ENCODE peak calls at places on chromosome 10, in five cellular contexts. X, D, V, T and N are unnamed samples.

GRCh38 chr10:116796910-116797513 is 52.3 kb upstream of the ENO4 start:
- DNase-seq in X (peak), D (peak), V (peak), T (peak), N (peak)

GRCh38 chr10:3622845-3623621 is 162.0 kb downstream of the KLF6 start:
- DNase-seq in X (peak), D (no peak), V (no peak), T (no peak), N (no peak)

GRCh38 chr10:105952153-105952552 is 1212.4 kb downstream of the SORCS1 start:
- DNase-seq in X (no peak), D (no peak), V (no peak), T (peak), N (no peak)

GRCh38 chr10:121594076-121594475 is 4.2 kb downstream of the FGFR2 start:
- DNase-seq in X (no peak), D (no peak), V (no peak), T (no peak), N (no peak)

GRCh38 chr10:16867556-16867955 is 50.3 kb upstream of the RSU1 start:
- DNase-seq in X (peak), D (no peak), V (no peak), T (peak), N (no peak)

GRCh38 chr10:44306147-44306710 is 78.7 kb downstream of the CXCL12 start:
- DNase-seq in X (peak), D (no peak), V (no peak), T (peak), N (no peak)

GRCh38 chr10:8873310-8873709 is 818.8 kb downstream of the GATA3 start:
- DNase-seq in X (peak), D (no peak), V (no peak), T (no peak), N (no peak)

GRCh38 chr10:79472951-79473350 is 27.5 kb upstream of the ZCCHC24 start:
- DNase-seq in X (no peak), D (no peak), V (no peak), T (peak), N (no peak)

GRCh38 chr10:98400482-98400881 is 14.5 kb downstream of the PYROXD2 start:
- DNase-seq in X (no peak), D (no peak), V (no peak), T (no peak), N (no peak)

GRCh38 chr10:69813632-69814031 is 11.9 kb downstream of the COL13A1 start:
- DNase-seq in X (no peak), D (no peak), V (no peak), T (no peak), N (no peak)

GRCh38 chr10:1168763-1169162 is 112.6 kb downstream of the WDR37 start:
- DNase-seq in X (no peak), D (no peak), V (no peak), T (no peak), N (no peak)

GRCh38 chr10:34861293-34862004 is 46.4 kb upstream of the PARD3 start:
- DNase-seq in X (no peak), D (peak), V (no peak), T (no peak), N (no peak)

GRCh38 chr10:131961777-131962450 is 19.8 kb downstream of the BNIP3 start:
- DNase-seq in X (peak), D (peak), V (no peak), T (peak), N (no peak)

GRCh38 chr10:121710207-121710606 is 112.0 kb upstream of the FGFR2 start:
- DNase-seq in X (no peak), D (no peak), V (no peak), T (no peak), N (no peak)

GRCh38 chr10:81534991-81535390 is 340.0 kb upstream of the NRG3 start:
- DNase-seq in X (no peak), D (no peak), V (no peak), T (no peak), N (no peak)

GRCh38 chr10:103859161-103860141 is 4.1 kb upstream of the SH3PXD2A start:
- DNase-seq in X (peak), D (peak), V (peak), T (peak), N (no peak)

GRCh38 chr10:48454302-48455054 is 148.0 kb downstream of the MAPK8 start:
- DNase-seq in X (no peak), D (no peak), V (no peak), T (no peak), N (peak)

GRCh38 chr10:104300736-104301292 is 31.8 kb downstream of the GSTO2 start:
- DNase-seq in X (peak), D (peak), V (no peak), T (peak), N (peak)

GRCh38 chr10:49666685-49667084 is 12.8 kb upstream of the C10orf53 start:
- DNase-seq in X (no peak), D (no peak), V (no peak), T (no peak), N (peak)

GRCh38 chr10:79137826-79138225 is 69.1 kb downstream of the ZMIZ1 start:
- DNase-seq in X (peak), D (no peak), V (no peak), T (no peak), N (no peak)

GRCh38 chr10:63627376-63627775 is 106.2 kb downstream of the REEP3 start:
- DNase-seq in X (no peak), D (no peak), V (no peak), T (peak), N (no peak)

GRCh38 chr10:1440897-1441296 is 296.4 kb downstream of the ADARB2 start:
- DNase-seq in X (no peak), D (no peak), V (no peak), T (no peak), N (peak)

GRCh38 chr10:49605177-49605938 is 4.8 kb upstream of the SLC18A3 start:
- DNase-seq in X (no peak), D (peak), V (no peak), T (no peak), N (peak)

GRCh38 chr10:55500931-55501559 is 700.0 kb upstream of the PCDH15 start:
- DNase-seq in X (no peak), D (no peak), V (no peak), T (peak), N (no peak)

GRCh38 chr10:122142652-122143237 is 128.4 kb upstream of the BTBD16 start:
- DNase-seq in X (no peak), D (no peak), V (no peak), T (peak), N (no peak)

GRCh38 chr10:112754001-112754411 is 196.0 kb upstream of the TCF7L2 start:
- DNase-seq in X (no peak), D (no peak), V (no peak), T (no peak), N (no peak)

GRCh38 chr10:47438857-47439474 is 44.9 kb downstream of the ANXA8 start:
- DNase-seq in X (peak), D (peak), V (no peak), T (peak), N (peak)